ENCODE peak calls at places on chromosomes 3 and 15, in nine cellular contexts. Q, A, N, J, X, U, Y, W and G are unnamed samples. For H3K4me1, the result is how much of the 10 kb centered on the place peaks cover.

GRCh38 chr15:38873151-38873550 is 308.5 kb upstream of the RASGRP1 start:
- DNase-seq in W (no peak), A (no peak), Y (no peak), Q (no peak), J (no peak), N (no peak), X (peak), U (no peak), G (no peak)

GRCh38 chr3:126349611-126350501 is 7.4 kb downstream of the KLF15 start:
- DNase-seq in Q (peak), A (no peak), Y (no peak), W (no peak), J (peak), X (no peak), U (peak), N (no peak), G (no peak)

GRCh38 chr3:56773588-56774330 is 28.0 kb downstream of the ARHGEF3 start:
- DNase-seq in Q (no peak), X (no peak), Y (no peak), U (no peak), J (no peak), N (no peak), W (no peak), A (no peak), G (no peak)

GRCh38 chr3:113249111-113249510 is 37.8 kb downstream of the BOC start:
- DNase-seq in Y (peak), W (no peak), A (no peak), J (no peak), X (peak), N (no peak), Q (no peak), U (no peak), G (no peak)

GRCh38 chr15:39188930-39189329 is 391.9 kb upstream of the THBS1 start:
- DNase-seq in A (no peak), X (peak), Q (peak), J (no peak), U (no peak), N (no peak), Y (peak), W (peak), G (peak)

GRCh38 chr15:62360286-62360685 is 195.2 kb upstream of the C2CD4B start:
- DNase-seq in A (no peak), Y (peak), W (no peak), X (no peak), J (no peak), N (no peak), Q (no peak), U (no peak), G (no peak)

GRCh38 chr15:36458406-36458805 is 121.0 kb upstream of the CDIN1 start:
- DNase-seq in X (no peak), W (no peak), Q (no peak), A (no peak), U (no peak), N (no peak), J (no peak), Y (peak), G (no peak)

GRCh38 chr15:62492900-62493299 is 327.8 kb upstream of the C2CD4B start:
- DNase-seq in Y (no peak), W (no peak), Q (no peak), U (no peak), N (no peak), J (no peak), X (no peak), A (no peak), G (no peak)

GRCh38 chr3:27345493-27345892 is 23.7 kb downstream of the NEK10 start:
- DNase-seq in N (no peak), Y (no peak), A (peak), J (no peak), X (peak), W (no peak), Q (no peak), U (no peak), G (no peak)

GRCh38 chr3:185330644-185331043 is 32.3 kb upstream of the MAP3K13 start:
- DNase-seq in W (no peak), N (no peak), A (no peak), Y (no peak), Q (no peak), U (no peak), X (no peak), J (no peak), G (no peak)

GRCh38 chr3:73805435-73805834 is 180.7 kb upstream of the PDZRN3 start:
- DNase-seq in Y (no peak), U (no peak), J (no peak), N (peak), Q (no peak), W (peak), X (no peak), A (no peak), G (no peak)

GRCh38 chr3:191331443-191331842 is 1.1 kb upstream of the UTS2B start:
- DNase-seq in A (no peak), U (no peak), J (no peak), Q (no peak), W (no peak), N (no peak), X (peak), Y (peak), G (peak)

DNA sequence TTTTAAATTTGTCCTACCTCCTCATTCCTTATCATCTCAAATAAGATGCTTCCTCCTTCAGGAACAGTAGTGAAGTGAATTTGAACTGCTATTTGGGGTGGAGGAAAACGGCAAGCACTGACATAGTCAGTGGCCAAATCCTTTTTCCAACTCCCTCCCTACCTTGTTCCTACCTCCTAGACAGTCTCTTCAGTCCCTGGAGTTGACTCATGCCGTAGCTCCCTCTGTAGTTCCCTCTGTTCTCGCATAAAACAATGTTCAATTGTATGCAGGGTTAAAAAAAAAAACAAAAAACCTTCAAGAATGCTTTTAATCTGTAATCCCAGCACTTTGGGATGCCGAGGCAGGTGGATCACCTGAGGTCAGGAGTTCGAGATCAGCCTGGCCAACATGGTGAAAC is 1.4 kb downstream of the UBR1 start:
- DNase-seq in Y (peak), X (peak), Q (no peak), J (no peak), U (no peak), N (no peak), W (no peak), A (no peak), G (no peak)
- H3K4me1 ChIP-seq in Y (under half), X (under half), Q (under half), J (under half), U (under half), N (under half), W (under half), A (under half), G (under half)

DNA sequence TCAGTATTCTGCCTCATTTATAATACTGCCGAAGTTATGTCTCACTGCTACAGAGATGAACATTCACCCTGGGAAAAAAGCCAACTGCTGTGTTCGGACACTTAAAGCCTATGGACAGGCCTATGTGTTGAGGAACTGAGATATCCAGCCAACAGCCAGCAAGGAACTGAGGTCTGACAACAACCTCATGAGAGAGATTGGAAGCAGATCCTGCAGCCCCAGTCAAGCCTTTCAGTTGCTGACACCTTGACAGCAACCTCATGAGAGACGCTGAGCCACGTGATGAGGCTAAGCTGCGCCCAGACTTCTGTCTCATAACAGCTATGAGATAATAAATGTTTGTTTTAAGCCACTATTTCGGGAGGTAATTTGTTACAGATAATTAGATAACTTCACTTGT is 18.2 kb upstream of the FHIT start:
- DNase-seq in U (no peak), W (no peak), Y (no peak), J (no peak), A (no peak), Q (no peak), X (no peak), N (no peak), G (no peak)
- H3K4me1 ChIP-seq in U (under half), W (under half), Y (under half), J (under half), A (under half), Q (under half), X (under half), N (under half), G (under half)

GRCh38 chr3:1692428-1692827 is 406.2 kb upstream of the CNTN4 start:
- DNase-seq in N (no peak), J (no peak), Y (no peak), A (no peak), X (no peak), Q (no peak), W (no peak), U (no peak), G (no peak)
- H3K4me1 ChIP-seq in N (under half), J (under half), Y (under half), A (under half), X (under half), Q (under half), W (under half), U (under half), G (under half)

DNA sequence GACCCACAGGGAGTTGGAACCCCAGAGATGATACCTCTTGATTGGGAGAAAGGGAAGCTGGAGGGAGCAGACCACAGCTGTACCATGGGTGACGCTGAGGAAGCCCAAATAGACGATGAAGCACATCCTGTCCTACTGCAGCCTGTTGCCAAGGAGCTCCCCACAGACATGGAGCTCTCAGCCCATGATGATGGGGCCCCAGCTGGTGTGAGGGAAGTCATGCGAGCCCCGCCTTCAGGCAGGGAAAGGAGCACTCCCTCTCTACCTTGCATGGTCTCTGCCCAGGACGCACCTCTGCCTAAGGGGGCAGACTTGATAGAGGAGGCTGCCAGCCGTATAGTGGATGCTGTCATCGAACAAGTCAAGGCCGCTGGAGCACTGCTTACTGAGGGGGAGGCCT is 201.1 kb downstream of the AKAP13 start:
- DNase-seq in J (peak), Q (no peak), W (peak), X (no peak), U (peak), N (no peak), A (peak), Y (no peak), G (no peak)
- H3K4me1 ChIP-seq in J (under half), Q (under half), W (under half), X (under half), U (under half), N (half or more), A (half or more), Y (under half), G (under half)

DNA sequence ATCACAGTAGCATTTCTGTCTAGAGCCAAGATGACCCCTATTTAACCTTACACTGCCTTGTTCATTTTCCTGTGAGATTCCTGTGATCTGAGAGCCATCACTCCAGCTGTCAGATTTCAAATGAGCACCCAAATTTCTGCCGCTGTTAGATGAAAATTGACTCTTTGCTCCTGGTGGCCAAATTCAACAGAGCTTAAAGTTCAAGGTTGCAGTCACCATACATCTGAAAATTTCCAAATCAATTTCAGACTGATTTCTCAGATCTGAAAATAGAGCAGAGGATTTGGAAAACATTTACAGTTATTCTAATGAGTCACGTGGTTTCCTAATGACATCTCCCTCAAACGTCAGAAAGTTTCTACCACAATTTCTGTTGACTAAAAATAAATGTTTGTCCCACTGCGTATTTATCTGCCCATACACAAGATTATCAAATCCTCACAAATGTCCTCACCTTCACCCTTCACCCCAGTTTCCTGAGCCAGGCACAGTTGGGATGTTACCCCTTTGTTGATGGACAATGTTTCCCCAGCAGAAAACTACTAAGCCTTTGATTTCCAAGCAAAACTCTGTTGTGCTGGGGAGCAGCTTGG is 16.4 kb downstream of the HDC start:
- DNase-seq in Y (peak), J (no peak), N (no peak), U (no peak), Q (no peak), W (no peak), A (no peak), X (no peak), G (no peak)
- H3K4me1 ChIP-seq in Y (under half), J (under half), N (under half), U (under half), Q (under half), W (under half), A (under half), X (under half), G (under half)

GRCh38 chr3:52089691-52090090 is 33.3 kb upstream of the DUSP7 start:
- DNase-seq in Y (no peak), W (no peak), X (no peak), Q (no peak), N (no peak), A (no peak), J (no peak), U (peak), G (no peak)
- H3K4me1 ChIP-seq in Y (half or more), W (under half), X (under half), Q (under half), N (half or more), A (under half), J (under half), U (under half), G (half or more)

GRCh38 chr3:21752749-21753347 is 1.8 kb upstream of the ZNF385D start:
- DNase-seq in W (no peak), J (no peak), Q (no peak), X (peak), U (no peak), A (no peak), Y (peak), N (no peak), G (no peak)
- H3K4me1 ChIP-seq in W (under half), J (under half), Q (under half), X (under half), U (under half), A (under half), Y (under half), N (under half), G (under half)

GRCh38 chr15:41523097-41523496 is 9.5 kb upstream of the LTK start:
- DNase-seq in X (no peak), Q (no peak), N (no peak), W (no peak), J (no peak), Y (peak), A (no peak), U (no peak), G (no peak)

GRCh38 chr15:41520636-41521035 is 7.0 kb upstream of the LTK start:
- DNase-seq in U (no peak), X (no peak), Q (no peak), J (no peak), Y (no peak), N (no peak), A (no peak), W (no peak), G (no peak)

GRCh38 chr15:41517895-41518449 is 4.3 kb upstream of the LTK start:
- DNase-seq in Y (no peak), W (no peak), J (no peak), U (no peak), X (no peak), Q (no peak), N (no peak), A (no peak), G (no peak)

DNA sequence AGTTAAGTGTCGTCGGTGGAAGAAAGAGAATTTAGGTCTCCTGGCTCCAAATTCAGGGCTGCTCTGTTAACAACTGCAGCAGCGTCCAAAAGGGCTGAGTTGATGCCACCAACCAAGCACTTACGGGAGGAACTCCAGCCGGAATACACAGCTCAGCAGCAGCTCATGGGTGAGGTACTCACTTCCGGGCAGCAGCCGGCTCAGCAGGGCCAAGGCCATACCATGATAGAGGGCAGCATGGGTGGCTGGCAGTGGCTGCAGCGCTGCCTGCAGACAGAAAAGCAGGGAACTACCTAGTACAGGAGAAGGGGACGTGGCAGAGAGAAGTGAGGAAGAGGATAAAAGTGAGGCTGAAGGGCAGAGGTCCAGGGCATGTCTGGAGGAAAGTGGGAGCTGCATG is 8.0 kb upstream of the LTK start:
- DNase-seq in J (no peak), W (no peak), X (no peak), Y (no peak), Q (no peak), N (no peak), U (no peak), A (no peak), G (no peak)
- H3K4me1 ChIP-seq in J (under half), W (under half), X (under half), Y (under half), Q (under half), N (under half), U (under half), A (under half), G (under half)

DNA sequence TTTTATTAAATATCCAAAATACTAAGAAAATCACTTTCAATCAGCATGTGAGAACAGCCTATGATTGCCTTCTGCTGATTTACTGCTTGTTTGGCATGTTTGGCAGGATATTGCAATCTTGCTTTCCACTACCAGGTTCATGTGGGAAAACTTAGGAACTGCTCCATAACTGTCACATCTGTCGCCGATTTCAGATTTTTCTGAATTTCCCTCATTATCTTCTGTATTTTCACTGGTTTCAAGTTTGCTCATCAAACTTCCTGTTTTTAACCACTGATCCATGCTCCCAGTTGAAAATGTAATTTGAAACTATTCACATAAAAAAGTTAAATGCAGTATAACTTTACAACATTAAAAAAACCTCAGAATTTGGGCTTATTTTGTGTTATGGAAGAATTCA is 93.0 kb downstream of the NFKBIZ start:
- DNase-seq in Q (no peak), U (no peak), J (no peak), W (no peak), X (no peak), A (no peak), Y (no peak), N (no peak), G (no peak)
- H3K4me1 ChIP-seq in Q (under half), U (under half), J (under half), W (under half), X (under half), A (under half), Y (under half), N (under half), G (half or more)